ENCODE peak calls at places on chromosomes 7 and 10, in eight cellular contexts. V is GM12865; L is GM23248; G is SW480; B is stomach; R is nephron progenitor cell; I is activated CD4-positive, alpha-beta T cell treated with anti-CD3 and anti-CD28 coated beads for 36 hours; F is fibroblast of lung. N is an unnamed sample.

GRCh38 chr7:140996-141395 is 51.4 kb upstream of the FAM20C start:
- DNase-seq in G (no peak), R (no peak), I (no peak), B (no peak), V (no peak), F (no peak), L (no peak), N (no peak)

GRCh38 chr10:32112055-32112454 is 55.8 kb upstream of the KIF5B start:
- DNase-seq in G (peak; percentile 26), I (no peak), F (peak; percentile 76), V (no peak), L (peak; percentile 77), R (no peak), B (no peak), N (no peak)

GRCh38 chr7:154960063-154960790 is 42.7 kb downstream of the PAXIP1 start:
- DNase-seq in G (no peak), V (no peak), R (no peak), I (no peak), L (no peak), F (peak; percentile 7), B (no peak), N (no peak)

GRCh38 chr10:123529146-123529760 is 136.9 kb upstream of the GPR26 start:
- DNase-seq in I (no peak), B (no peak), G (no peak), V (no peak), R (no peak), F (no peak), L (no peak), N (no peak)

GRCh38 chr7:107404740-107405537 is 64.9 kb upstream of the GPR22 start:
- DNase-seq in R (no peak), B (no peak), V (no peak), G (no peak), F (no peak), L (no peak), I (no peak), N (no peak)

GRCh38 chr7:46230298-46231295 is 309.5 kb upstream of the IGFBP3 start:
- DNase-seq in F (peak; percentile 70), R (no peak), B (no peak), G (no peak), L (peak; percentile 20), V (no peak), I (no peak), N (no peak)

GRCh38 chr10:132652446-132652845 is 114.9 kb downstream of the INPP5A start:
- DNase-seq in G (no peak), B (no peak), R (no peak), V (no peak), I (no peak), L (no peak), F (no peak), N (no peak)

GRCh38 chr7:139937685-139938084 is 108.6 kb downstream of the TBXAS1 start:
- DNase-seq in V (no peak), R (no peak), L (no peak), F (no peak), B (no peak), G (no peak), I (no peak), N (peak; percentile 34)

GRCh38 chr7:120583835-120584586 is 273.9 kb downstream of the TSPAN12 start:
- DNase-seq in B (no peak), G (no peak), R (no peak), F (peak; percentile 94), I (no peak), L (peak; percentile 91), V (no peak), N (no peak)

GRCh38 chr10:68647928-68648327 is 73.1 kb upstream of the CCAR1 start:
- DNase-seq in F (peak; percentile 86), I (no peak), L (peak; percentile 93), G (no peak), R (no peak), V (no peak), B (no peak), N (no peak)

GRCh38 chr10:44939691-44940401 is 19.8 kb upstream of the RASSF4 start:
- DNase-seq in L (no peak), G (no peak), V (no peak), R (no peak), F (no peak), B (no peak), I (no peak), N (peak; percentile 78)

GRCh38 chr10:92742331-92743228 is 52.8 kb downstream of the HHEX start:
- DNase-seq in I (no peak), R (no peak), F (no peak), B (no peak), L (no peak), G (no peak), V (peak; percentile 91), N (no peak)

GRCh38 chr10:74949024-74949423 is 122.6 kb downstream of the KAT6B start:
- DNase-seq in B (no peak), V (no peak), F (no peak), R (no peak), I (no peak), L (no peak), G (no peak), N (no peak)

GRCh38 chr7:27095897-27096755 is at the start of gene HOXA1:
- DNase-seq in L (peak; percentile 98), B (peak; percentile 59), R (peak; percentile 91), I (peak; percentile 85), F (peak; percentile 93), V (peak; percentile 94), G (peak; percentile 98), N (peak; percentile 80)

GRCh38 chr7:137130751-137131158 is 212.8 kb downstream of the PTN start:
- DNase-seq in R (no peak), V (no peak), I (no peak), G (no peak), L (peak; percentile 76), B (no peak), F (peak; percentile 95), N (no peak)

GRCh38 chr7:121515651-121516401 is 119.7 kb upstream of the FAM3C start:
- DNase-seq in V (no peak), I (no peak), R (no peak), L (peak; percentile 60), B (no peak), F (peak; percentile 14), G (no peak), N (no peak)

GRCh38 chr10:83515001-83515400 is 624.3 kb upstream of the GHITM start:
- DNase-seq in R (no peak), I (no peak), B (no peak), V (no peak), F (peak; percentile 47), G (no peak), L (no peak), N (no peak)

GRCh38 chr10:91519899-91520514 is 109.9 kb downstream of the HECTD2 start:
- DNase-seq in B (no peak), R (peak; percentile 34), F (no peak), L (no peak), I (no peak), G (no peak), V (no peak), N (no peak)

GRCh38 chr10:46267132-46267985 is 19.4 kb upstream of the ANTXRL start:
- DNase-seq in R (no peak), L (no peak), G (no peak), V (no peak), B (peak; percentile 9), F (no peak), I (no peak), N (no peak)

GRCh38 chr10:116063107-116063506 is 209.9 kb downstream of the GFRA1 start:
- DNase-seq in R (no peak), V (no peak), L (no peak), B (no peak), I (no peak), G (no peak), F (no peak), N (no peak)

GRCh38 chr10:132942740-132943554 is 577 bp upstream of the CFAP46 start:
- DNase-seq in F (peak; percentile 8), L (peak; percentile 12), B (no peak), I (no peak), R (no peak), V (no peak), G (no peak), N (no peak)

GRCh38 chr10:13268841-13269240 is 31.0 kb downstream of the PHYH start:
- DNase-seq in G (no peak), F (no peak), R (no peak), L (no peak), I (no peak), B (no peak), V (no peak), N (no peak)

GRCh38 chr7:28662236-28662635 is 249.9 kb downstream of the CREB5 start:
- DNase-seq in B (no peak), L (no peak), F (no peak), V (peak; percentile 22), G (no peak), R (no peak), I (peak; percentile 15), N (no peak)

GRCh38 chr10:86128360-86128759 is 238.2 kb downstream of the GRID1 start:
- DNase-seq in I (no peak), R (no peak), F (no peak), G (no peak), B (no peak), L (no peak), V (no peak), N (no peak)

GRCh38 chr10:3787001-3787400 is 2.0 kb upstream of the KLF6 start:
- DNase-seq in L (peak; percentile 30), V (no peak), R (no peak), B (no peak), I (no peak), F (no peak), G (no peak), N (no peak)

GRCh38 chr7:36459236-36459960 is 69.7 kb downstream of the ANLN start:
- DNase-seq in R (no peak), G (no peak), V (no peak), B (no peak), F (peak; percentile 23), I (no peak), L (no peak), N (no peak)

GRCh38 chr10:69577268-69578232 is 4.3 kb upstream of the NEUROG3 start:
- DNase-seq in L (no peak), V (no peak), F (no peak), G (no peak), R (no peak), B (no peak), I (no peak), N (no peak)

GRCh38 chr10:79377557-79378382 is 30.5 kb downstream of the PPIF start:
- DNase-seq in V (no peak), R (no peak), I (no peak), L (no peak), B (no peak), F (no peak), G (no peak), N (no peak)

GRCh38 chr7:100367676-100368613 is 5.3 kb upstream of the PILRA start:
- DNase-seq in R (no peak), F (no peak), L (no peak), V (peak; percentile 62), G (no peak), B (no peak), I (no peak), N (no peak)

GRCh38 chr7:102273749-102274712 is 12.6 kb upstream of the SH2B2 start:
- DNase-seq in F (peak; percentile 57), G (peak; percentile 100), B (peak; percentile 59), I (no peak), L (peak; percentile 54), V (no peak), R (no peak), N (no peak)

GRCh38 chr10:123157210-123157609 is 3.0 kb downstream of the BUB3 start:
- DNase-seq in R (no peak), F (peak; percentile 76), B (no peak), I (no peak), G (no peak), L (peak; percentile 68), V (no peak), N (no peak)

GRCh38 chr10:90326498-90327267 is 531.2 kb downstream of the HTR7 start:
- DNase-seq in V (no peak), F (peak; percentile 82), I (no peak), L (no peak), B (no peak), G (no peak), R (no peak), N (no peak)

GRCh38 chr7:34156336-34156735 is 251.0 kb downstream of the BMPER start:
- DNase-seq in B (no peak), V (no peak), F (peak; percentile 54), I (no peak), R (no peak), L (peak; percentile 72), G (no peak), N (no peak)

GRCh38 chr7:139051655-139052054 is 15.8 kb upstream of the ZC3HAV1L start:
- DNase-seq in L (no peak), V (no peak), I (no peak), R (no peak), G (no peak), B (no peak), F (no peak), N (no peak)

N was measured in GF-D8.